ENCODE peak calls at places on chromosomes 12 and 14, in six cellular contexts. A, U, B, X, J and E are unnamed samples.

GRCh38 chr14:64817631-64818030 is 62.1 kb downstream of the SPTB start:
- DNase-seq in B (no peak), X (no peak), J (no peak), U (no peak), A (no peak), E (no peak)

GRCh38 chr14:55514819-55515470 is 65.1 kb upstream of the KTN1 start:
- DNase-seq in J (no peak), U (no peak), X (peak), A (peak), B (peak), E (peak)

GRCh38 chr14:65495196-65495595 is 82.7 kb downstream of the FUT8 start:
- DNase-seq in A (peak), J (no peak), U (no peak), B (no peak), X (peak), E (no peak)

GRCh38 chr12:108115746-108116125 is 13.4 kb upstream of the WSCD2 start:
- DNase-seq in J (no peak), A (no peak), B (no peak), U (no peak), X (no peak), E (no peak)

GRCh38 chr12:77685112-77685511 is 145.6 kb upstream of the NAV3 start:
- DNase-seq in X (peak), J (peak), A (peak), U (peak), B (peak), E (peak)

GRCh38 chr14:104730504-104730903 is 6.5 kb downstream of the ADSS1 start:
- DNase-seq in B (no peak), U (no peak), X (no peak), A (no peak), J (no peak), E (no peak)

GRCh38 chr14:24136684-24137528 is 912 bp downstream of the PSME1 start:
- DNase-seq in X (no peak), A (no peak), U (no peak), B (no peak), J (no peak), E (no peak)

GRCh38 chr12:7787574-7788315 is 1.5 kb upstream of the NANOG start:
- DNase-seq in A (peak), X (peak), B (no peak), J (peak), U (no peak), E (peak)

GRCh38 chr14:104206281-104206904 is 68.0 kb downstream of the KIF26A start:
- DNase-seq in B (no peak), A (no peak), J (peak), X (peak), U (no peak), E (no peak)

GRCh38 chr14:23177181-23177580 is 6.3 kb downstream of the SLC7A8 start:
- DNase-seq in X (no peak), U (no peak), J (no peak), A (no peak), B (no peak), E (no peak)

GRCh38 chr12:49869816-49870500 is 27.1 kb upstream of the BCDIN3D start:
- DNase-seq in J (no peak), X (no peak), A (no peak), U (no peak), B (no peak), E (no peak)

GRCh38 chr14:30354439-30354838 is 204.5 kb upstream of the G2E3 start:
- DNase-seq in A (no peak), B (no peak), U (no peak), J (no peak), X (no peak), E (no peak)

GRCh38 chr12:116806845-116807440 is 68.8 kb downstream of the RNFT2 start:
- DNase-seq in J (no peak), U (no peak), A (peak), X (no peak), B (no peak), E (no peak)

GRCh38 chr14:102375126-102375525 is 12.4 kb downstream of the TECPR2 start:
- DNase-seq in J (no peak), A (no peak), B (no peak), U (no peak), X (no peak), E (no peak)

GRCh38 chr14:61542848-61543790 is 152.2 kb upstream of the HIF1A start:
- DNase-seq in U (no peak), X (no peak), A (peak), B (no peak), J (no peak), E (no peak)

GRCh38 chr12:63967358-63967757 is 122.9 kb downstream of the SRGAP1 start:
- DNase-seq in J (no peak), B (no peak), U (peak), A (peak), X (peak), E (no peak)

GRCh38 chr12:42474391-42474790 is 115.2 kb downstream of the PRICKLE1 start:
- DNase-seq in X (peak), A (peak), U (peak), J (no peak), B (no peak), E (no peak)

GRCh38 chr14:22538671-22539228 is 50.3 kb downstream of the DAD1 start:
- DNase-seq in B (no peak), X (peak), A (no peak), J (no peak), U (no peak), E (no peak)

GRCh38 chr12:64256166-64256800 is 34.2 kb upstream of the KICS2 start:
- DNase-seq in U (peak), B (peak), A (peak), X (peak), J (no peak), E (peak)

GRCh38 chr12:45828402-45828801 is 98.9 kb downstream of the ARID2 start:
- DNase-seq in X (no peak), A (no peak), J (no peak), B (no peak), U (no peak), E (no peak)

GRCh38 chr12:32533971-32534590 is 134.7 kb downstream of the FGD4 start:
- DNase-seq in B (peak), U (peak), J (no peak), A (peak), X (peak), E (no peak)

GRCh38 chr12:104121001-104121400 is 17.0 kb downstream of the NFYB start:
- DNase-seq in B (no peak), X (peak), A (peak), U (peak), J (no peak), E (peak)

GRCh38 chr14:93946506-93947170 is 19.5 kb downstream of the FAM181A start:
- DNase-seq in B (no peak), X (peak), J (no peak), U (no peak), A (peak), E (no peak)

GRCh38 chr14:75126121-75126544 is 715 bp downstream of the NEK9 start:
- DNase-seq in J (no peak), A (no peak), B (no peak), X (no peak), U (peak), E (no peak)

GRCh38 chr14:80536456-80536855 is 325.2 kb upstream of the DIO2 start:
- DNase-seq in X (peak), A (no peak), J (no peak), U (no peak), B (no peak), E (no peak)

GRCh38 chr12:218728-219590 is 5.0 kb upstream of the SLC6A12 start:
- DNase-seq in B (no peak), U (no peak), A (peak), J (no peak), X (no peak), E (no peak)

GRCh38 chr12:91651728-91652127 is 469.1 kb upstream of the DCN start:
- DNase-seq in U (no peak), A (no peak), J (no peak), B (no peak), X (no peak), E (no peak)

GRCh38 chr14:97408937-97409860 is 612.0 kb downstream of the VRK1 start:
- DNase-seq in U (no peak), J (no peak), X (no peak), B (no peak), A (no peak), E (no peak)

GRCh38 chr12:98559666-98560065 is 33.8 kb upstream of the SLC25A3 start:
- DNase-seq in A (no peak), B (no peak), U (no peak), J (no peak), X (no peak), E (peak)